ENCODE peak calls at places on chromosomes 5 and 9, in four cellular contexts. R is HepG2, A is H1, B is K562. E is an unnamed sample.

GRCh38 chr5:79436224-79436623 is 77.7 kb downstream of the HOMER1 start:
- DNase-seq in R (peak), A (no peak), B (no peak), E (peak)

GRCh38 chr5:169652057-169652456 is 15.0 kb downstream of the DOCK2 start:
- DNase-seq in R (no peak), A (no peak), B (no peak), E (no peak)

GRCh38 chr5:1033178-1033577 is 24.6 kb downstream of the NKD2 start:
- DNase-seq in R (no peak), A (no peak), B (no peak), E (no peak)

GRCh38 chr5:155728146-155728856 is 598.7 kb upstream of the SGCD start:
- DNase-seq in R (no peak), A (no peak), B (no peak), E (peak)

GRCh38 chr9:96418074-96418919 is at the start of gene ZNF367:
- DNase-seq in R (peak), A (peak), B (peak), E (peak)

GRCh38 chr9:106718996-106719395 is 144.0 kb upstream of the ZNF462 start:
- DNase-seq in R (no peak), A (no peak), B (no peak), E (no peak)

GRCh38 chr5:56314536-56314935 is 81.4 kb upstream of the ANKRD55 start:
- DNase-seq in R (peak), A (no peak), B (peak), E (peak)

GRCh38 chr9:117459941-117460340 is 45.1 kb upstream of the ASTN2 start:
- DNase-seq in R (no peak), A (no peak), B (no peak), E (no peak)

GRCh38 chr9:97525451-97525850 is 24.0 kb downstream of the TMOD1 start:
- DNase-seq in R (no peak), A (no peak), B (no peak), E (no peak)

GRCh38 chr9:123290764-123291163 is 22.4 kb upstream of the STRBP start:
- DNase-seq in R (no peak), A (no peak), B (no peak), E (no peak)

GRCh38 chr9:10701906-10702305 is 89.1 kb upstream of the PTPRD start:
- DNase-seq in R (no peak), A (no peak), B (no peak), E (no peak)

GRCh38 chr5:1519631-1520141 is 4.1 kb downstream of the LPCAT1 start:
- DNase-seq in R (no peak), A (peak), B (no peak), E (no peak)

GRCh38 chr5:96329886-96330531 is 103.0 kb downstream of the PCSK1 start:
- DNase-seq in R (no peak), A (no peak), B (no peak), E (no peak)

GRCh38 chr5:81513982-81514381 is 120.0 kb upstream of the ACOT12 start:
- DNase-seq in R (no peak), A (no peak), B (no peak), E (peak)

GRCh38 chr5:171639966-171640365 is 145.7 kb upstream of the SMIM23 start:
- DNase-seq in R (no peak), A (no peak), B (no peak), E (no peak)

GRCh38 chr5:143440448-143441102 is 37.1 kb upstream of the NR3C1 start:
- DNase-seq in R (no peak), A (no peak), B (no peak), E (no peak)

GRCh38 chr5:126753227-126753626 is 23.7 kb upstream of the LMNB1 start:
- DNase-seq in R (no peak), A (no peak), B (no peak), E (no peak)

GRCh38 chr9:8030095-8030494 is 230.5 kb upstream of the DMAC1 start:
- DNase-seq in R (no peak), A (no peak), B (no peak), E (no peak)
- TF ChIP-seq PHF8 in R (no peak), A (no peak), B (no peak), E (no peak)

GRCh38 chr9:112028242-112029221 is 131.9 kb downstream of the UGCG start:
- DNase-seq in R (no peak), A (no peak), B (no peak), E (peak)
- TF ChIP-seq PHF8 in R (no peak), A (no peak), B (no peak), E (no peak)

GRCh38 chr5:41526699-41527098 is 16.3 kb upstream of the PLCXD3 start:
- DNase-seq in R (no peak), A (no peak), B (no peak), E (no peak)

GRCh38 chr5:41522193-41522786 is 11.9 kb upstream of the PLCXD3 start:
- DNase-seq in R (no peak), A (no peak), B (no peak), E (no peak)

GRCh38 chr5:41524174-41524573 is 13.8 kb upstream of the PLCXD3 start:
- DNase-seq in R (no peak), A (no peak), B (no peak), E (no peak)

GRCh38 chr5:41532485-41532884 is 22.1 kb upstream of the PLCXD3 start:
- DNase-seq in R (no peak), A (no peak), B (no peak), E (no peak)

DNA sequence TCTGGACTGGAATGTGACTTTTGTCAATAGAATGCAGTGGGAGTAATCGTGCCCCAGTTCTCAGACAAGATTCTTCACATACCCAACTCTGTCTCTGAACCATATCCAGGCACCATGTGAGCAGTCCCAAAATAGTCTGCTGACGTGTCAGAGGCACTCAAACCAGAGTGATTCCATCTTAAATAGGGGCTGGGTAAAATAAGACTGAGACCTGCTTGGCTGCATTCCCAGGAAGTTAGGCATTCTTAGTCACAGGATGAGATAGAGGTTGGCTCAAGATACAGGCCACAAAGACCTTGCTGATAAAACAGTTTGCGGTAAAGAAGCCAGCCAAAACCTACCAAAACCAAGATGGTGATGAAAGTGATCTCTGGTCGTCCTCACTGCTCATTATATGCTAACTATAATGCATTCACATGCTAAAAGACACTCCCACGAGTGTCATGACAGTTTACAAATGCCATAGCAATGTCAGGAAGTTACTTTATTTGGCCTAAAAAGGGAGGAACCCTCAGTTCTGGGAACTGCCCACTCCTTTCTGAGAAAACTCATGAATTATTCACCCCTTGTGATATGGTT is 16.9 kb upstream of the PLCXD3 start:
- DNase-seq in R (no peak), A (no peak), B (no peak), E (no peak)
- TF ChIP-seq PHF8 in R (no peak), A (no peak), B (no peak), E (no peak)

DNA sequence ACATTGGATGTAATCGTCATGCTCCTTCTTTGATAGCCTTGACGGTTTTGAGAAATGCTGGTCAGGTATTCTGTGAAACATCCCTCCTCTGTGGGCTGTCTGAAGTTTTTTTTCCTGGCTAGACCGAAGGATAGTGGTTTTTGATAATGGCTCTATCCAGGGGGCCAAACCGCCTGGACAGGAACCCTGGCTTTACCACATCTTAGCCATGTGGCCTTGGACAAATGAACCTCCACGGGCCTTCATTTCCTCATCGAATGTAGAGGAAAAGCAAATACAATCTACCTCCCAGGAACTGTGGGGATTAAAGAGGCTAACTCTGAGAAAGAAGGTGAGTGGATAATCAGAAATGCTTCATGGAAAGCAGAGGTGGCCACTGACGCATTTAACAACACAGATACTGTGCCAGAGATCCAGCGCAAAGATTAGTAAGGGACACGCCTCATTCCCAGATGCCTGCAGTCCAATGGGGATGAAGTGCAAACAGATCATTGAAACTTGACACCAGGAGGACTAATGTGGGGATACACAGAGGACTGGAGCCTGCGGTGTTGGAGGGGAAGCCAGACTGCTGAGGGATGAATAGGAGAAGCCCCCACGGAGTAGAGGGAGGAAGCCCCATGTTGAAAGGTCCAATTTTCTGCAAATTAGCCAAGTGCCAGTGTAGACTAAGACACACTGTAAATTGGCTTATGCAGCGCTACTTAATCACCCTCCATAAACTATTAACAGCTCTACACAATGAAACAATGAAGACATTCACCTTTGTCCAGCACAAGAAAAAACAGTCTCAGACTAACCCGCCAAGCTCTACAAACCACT is 41.6 kb downstream of the MYO10 start:
- DNase-seq in R (peak), A (no peak), B (no peak), E (peak)
- TF ChIP-seq PHF8 in R (no peak), A (no peak), B (no peak), E (no peak)

GRCh38 chr5:34867660-34868059 is 28.7 kb downstream of the TTC23L start:
- DNase-seq in R (no peak), A (no peak), B (no peak), E (no peak)

GRCh38 chr5:34869256-34869655 is 30.3 kb downstream of the TTC23L start:
- DNase-seq in R (no peak), A (no peak), B (no peak), E (no peak)

GRCh38 chr5:34865131-34865530 is 26.2 kb downstream of the TTC23L start:
- DNase-seq in R (no peak), A (no peak), B (no peak), E (no peak)

GRCh38 chr5:34868736-34869135 is 29.8 kb downstream of the TTC23L start:
- DNase-seq in R (no peak), A (no peak), B (no peak), E (no peak)

GRCh38 chr5:34866989-34867471 is 28.1 kb downstream of the TTC23L start:
- DNase-seq in R (peak), A (no peak), B (peak), E (peak)
- TF ChIP-seq PHF8 in R (no peak), A (no peak), B (peak), E (no peak)

DNA sequence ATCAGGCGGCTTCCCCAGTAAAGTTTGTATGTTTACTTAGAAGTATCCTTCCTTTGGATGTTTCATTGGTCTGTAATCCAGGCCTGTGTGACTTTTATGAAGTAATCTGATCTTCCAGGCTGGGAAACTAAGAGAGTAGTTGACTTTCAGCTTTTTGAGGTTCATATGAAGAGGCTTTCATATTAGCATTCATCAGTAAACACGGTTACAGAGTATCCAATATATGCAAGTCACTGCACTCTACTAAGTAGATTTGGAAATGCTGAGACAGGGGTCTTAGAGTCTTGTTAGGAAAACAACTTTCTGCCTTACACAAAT is 1.1 kb downstream of the DNAJC21 start:
- DNase-seq in R (no peak), A (no peak), B (no peak), E (no peak)
- TF ChIP-seq PHF8 in R (no peak), A (no peak), B (no peak), E (no peak)

GRCh38 chr9:109010676-109011655 is 2.3 kb downstream of the CTNNAL1 start:
- DNase-seq in R (peak), A (no peak), B (peak), E (peak)
- TF ChIP-seq PHF8 in R (no peak), A (no peak), B (no peak), E (no peak)

GRCh38 chr5:61450880-61451279 is 118.8 kb downstream of the ZSWIM6 start:
- DNase-seq in R (no peak), A (no peak), B (no peak), E (no peak)
- TF ChIP-seq PHF8 in R (no peak), A (no peak), B (no peak), E (no peak)

GRCh38 chr5:83095973-83096539 is 18.7 kb downstream of the XRCC4 start:
- DNase-seq in R (peak), A (no peak), B (no peak), E (peak)
- TF ChIP-seq PHF8 in R (no peak), A (no peak), B (no peak), E (no peak)